ENCODE peak calls at places on chromosomes 13 and 19, in eight cellular contexts. K is left ventricle myocardium inferior, P is uterus, X is breast epithelium, H is body of pancreas, U is PC-3, T is lung, S is heart left ventricle. W is an unnamed sample. For H3K27me3, the result is how much of the 10 kb centered on the place peaks cover.

GRCh38 chr19:49570138-49570856 is 10.1 kb downstream of the NOSIP start:
- DNase-seq in K (no peak), P (peak), X (no peak), H (peak), U (peak), T (peak), S (peak), W (no peak)

GRCh38 chr13:33072282-33072681 is 56.1 kb downstream of the KL start:
- DNase-seq in K (no peak), P (no peak), X (no peak), H (no peak), U (no peak), T (no peak), S (no peak), W (no peak)

GRCh38 chr13:23953860-23954512 is 56.7 kb upstream of the C1QTNF9B start:
- DNase-seq in K (no peak), P (no peak), X (no peak), H (no peak), U (no peak), T (no peak), S (no peak), W (no peak)

GRCh38 chr13:53170910-53171309 is 142.3 kb downstream of the OLFM4 start:
- DNase-seq in K (no peak), P (peak), X (no peak), H (no peak), U (no peak), T (no peak), S (no peak), W (no peak)

GRCh38 chr13:19759669-19760068 is 23.1 kb downstream of the PSPC1 start:
- DNase-seq in K (no peak), P (no peak), X (no peak), H (no peak), U (peak), T (no peak), S (no peak), W (no peak)

GRCh38 chr13:110392510-110393233 is 85.6 kb downstream of the COL4A2 start:
- DNase-seq in K (no peak), P (peak), X (no peak), H (no peak), U (no peak), T (no peak), S (no peak), W (no peak)

GRCh38 chr19:10096615-10096963 is 5.9 kb downstream of the ANGPTL6 start:
- DNase-seq in K (peak), P (no peak), X (no peak), H (no peak), U (no peak), T (no peak), S (no peak), W (no peak)

GRCh38 chr13:49441846-49442245 is 2.0 kb downstream of the CAB39L start:
- DNase-seq in K (no peak), P (no peak), X (no peak), H (no peak), U (peak), T (no peak), S (no peak), W (no peak)

GRCh38 chr13:42333613-42334328 is 61.8 kb downstream of the AKAP11 start:
- DNase-seq in K (no peak), P (no peak), X (no peak), H (no peak), U (peak), T (no peak), S (no peak), W (no peak)

GRCh38 chr13:114149774-114150740 is 17.6 kb upstream of the RASA3 start:
- DNase-seq in K (no peak), P (no peak), X (no peak), H (no peak), U (no peak), T (no peak), S (no peak), W (no peak)

GRCh38 chr13:26037302-26037701 is 14.5 kb downstream of the SHISA2 start:
- DNase-seq in K (no peak), P (no peak), X (no peak), H (peak), U (peak), T (peak), S (no peak), W (no peak)

GRCh38 chr19:3098515-3099346 is 4.6 kb downstream of the GNA11 start:
- DNase-seq in K (peak), P (no peak), X (no peak), H (peak), U (no peak), T (peak), S (peak), W (no peak)

GRCh38 chr13:19860884-19861655 is 2.4 kb downstream of the ZMYM5 start:
- DNase-seq in K (no peak), P (no peak), X (no peak), H (no peak), U (peak), T (no peak), S (no peak), W (no peak)

GRCh38 chr13:50082426-50083283 is 67.4 kb downstream of the KCNRG start:
- DNase-seq in K (peak), P (peak), X (peak), H (peak), U (peak), T (peak), S (peak), W (no peak)

GRCh38 chr13:57857945-57858344 is 226.4 kb downstream of the PCDH17 start:
- DNase-seq in K (no peak), P (no peak), X (no peak), H (no peak), U (no peak), T (no peak), S (no peak), W (no peak)

GRCh38 chr13:41668130-41668757 is 210.9 kb downstream of the RGCC start:
- DNase-seq in K (no peak), P (peak), X (peak), H (peak), U (peak), T (peak), S (peak), W (peak)

GRCh38 chr13:111248822-111249221 is 71.6 kb upstream of the TEX29 start:
- DNase-seq in K (no peak), P (no peak), X (no peak), H (peak), U (no peak), T (no peak), S (no peak), W (no peak)

GRCh38 chr13:71360041-71360440 is 507.0 kb downstream of the DACH1 start:
- DNase-seq in K (no peak), P (no peak), X (no peak), H (no peak), U (no peak), T (no peak), S (no peak), W (no peak)

GRCh38 chr13:24145231-24145630 is 15.3 kb upstream of the SPATA13 start:
- DNase-seq in K (no peak), P (no peak), X (no peak), H (no peak), U (no peak), T (no peak), S (no peak), W (no peak)

GRCh38 chr19:14554382-14554812 is 17.5 kb downstream of the NDUFB7 start:
- DNase-seq in K (no peak), P (no peak), X (peak), H (peak), U (peak), T (no peak), S (no peak), W (peak)

GRCh38 chr19:27881213-27881612 is 1331.7 kb downstream of the UQCRFS1 start:
- DNase-seq in K (no peak), P (no peak), X (no peak), H (no peak), U (no peak), T (no peak), S (no peak), W (no peak)

GRCh38 chr19:14530005-14530348 is 583 bp downstream of the TECR start:
- DNase-seq in K (no peak), P (no peak), X (peak), H (no peak), U (no peak), T (peak), S (no peak), W (no peak)

GRCh38 chr13:71255633-71256032 is 611.4 kb downstream of the DACH1 start:
- DNase-seq in K (no peak), P (no peak), X (no peak), H (no peak), U (peak), T (no peak), S (no peak), W (no peak)

GRCh38 chr13:45786293-45786920 is 65.1 kb downstream of the SIAH3 start:
- DNase-seq in K (no peak), P (no peak), X (no peak), H (peak), U (no peak), T (no peak), S (no peak), W (no peak)

GRCh38 chr13:57704031-57704430 is 72.5 kb downstream of the PCDH17 start:
- DNase-seq in K (no peak), P (no peak), X (no peak), H (no peak), U (no peak), T (no peak), S (no peak), W (no peak)

GRCh38 chr19:29477831-29478577 is 47.8 kb upstream of the VSTM2B start:
- DNase-seq in K (no peak), P (no peak), X (no peak), H (no peak), U (no peak), T (peak), S (no peak), W (no peak)

GRCh38 chr13:83975668-83976165 is 93.4 kb upstream of the SLITRK1 start:
- DNase-seq in K (no peak), P (no peak), X (no peak), H (no peak), U (no peak), T (no peak), S (no peak), W (no peak)
- H3K4me3 ChIP-seq in K (no peak), P (no peak), X (no peak), H (no peak), U (no peak), T (no peak), S (no peak), W (no peak)

DNA sequence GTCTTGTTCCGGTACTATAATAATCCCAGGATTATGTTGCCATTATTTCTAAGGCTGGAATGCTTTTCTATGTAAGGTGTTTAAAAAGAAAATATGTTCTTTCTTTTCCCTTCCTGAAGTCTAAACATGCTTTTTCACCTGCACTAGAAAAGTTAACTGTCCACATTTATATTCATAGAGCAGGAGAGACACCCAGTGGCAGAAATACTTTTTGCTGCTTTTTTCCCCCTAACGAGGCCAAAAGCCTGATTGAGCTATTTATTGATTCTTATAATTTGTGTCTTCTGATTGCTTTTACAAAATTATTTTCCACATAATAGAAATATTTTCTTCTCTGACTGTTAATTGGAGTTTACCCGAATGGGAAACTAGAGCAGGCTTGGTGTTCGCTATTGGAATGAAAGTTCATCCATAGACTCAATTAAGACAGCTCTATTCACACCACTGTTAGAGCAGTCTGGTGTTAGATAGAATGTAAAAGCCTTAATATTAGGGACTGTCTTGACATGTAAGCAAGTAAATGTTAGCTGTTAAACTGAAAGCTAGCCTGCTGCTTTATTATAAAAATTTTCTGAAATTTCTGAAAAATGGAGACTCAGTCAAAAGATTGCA is 15.8 kb downstream of the GPR180 start:
- DNase-seq in K (no peak), P (no peak), X (no peak), H (no peak), U (peak), T (no peak), S (no peak), W (no peak)
- TF ChIP-seq CTCF in K (peak), P (peak), X (no peak), H (peak), U (peak), T (peak), S (peak), W (peak)

GRCh38 chr13:29049524-29049923 is 229.4 kb downstream of the MTUS2 start:
- DNase-seq in K (no peak), P (no peak), X (no peak), H (no peak), U (no peak), T (no peak), S (no peak), W (no peak)
- H3K27me3 ChIP-seq in K (under half), P (under half), X (under half), H (under half), U (under half), T (under half), S (under half), W (under half)

GRCh38 chr19:1084024-1084868 is 10.9 kb downstream of the POLR2E start:
- DNase-seq in K (no peak), P (no peak), X (no peak), H (peak), U (no peak), T (no peak), S (no peak), W (no peak)

GRCh38 chr19:1081301-1082164 is 13.6 kb downstream of the POLR2E start:
- DNase-seq in K (no peak), P (no peak), X (no peak), H (peak), U (no peak), T (no peak), S (no peak), W (no peak)

GRCh38 chr19:1082165-1082927 is 12.8 kb downstream of the POLR2E start:
- DNase-seq in K (no peak), P (no peak), X (peak), H (peak), U (peak), T (peak), S (peak), W (no peak)

GRCh38 chr19:1085053-1085658 is 10.0 kb downstream of the POLR2E start:
- DNase-seq in K (no peak), P (no peak), X (no peak), H (no peak), U (no peak), T (no peak), S (no peak), W (no peak)

GRCh38 chr19:1082928-1083816 is 12.0 kb downstream of the POLR2E start:
- DNase-seq in K (no peak), P (no peak), X (no peak), H (no peak), U (no peak), T (no peak), S (no peak), W (no peak)
- H3K4me3 ChIP-seq in K (peak), P (no peak), X (no peak), H (peak), U (no peak), T (no peak), S (no peak), W (no peak)

DNA sequence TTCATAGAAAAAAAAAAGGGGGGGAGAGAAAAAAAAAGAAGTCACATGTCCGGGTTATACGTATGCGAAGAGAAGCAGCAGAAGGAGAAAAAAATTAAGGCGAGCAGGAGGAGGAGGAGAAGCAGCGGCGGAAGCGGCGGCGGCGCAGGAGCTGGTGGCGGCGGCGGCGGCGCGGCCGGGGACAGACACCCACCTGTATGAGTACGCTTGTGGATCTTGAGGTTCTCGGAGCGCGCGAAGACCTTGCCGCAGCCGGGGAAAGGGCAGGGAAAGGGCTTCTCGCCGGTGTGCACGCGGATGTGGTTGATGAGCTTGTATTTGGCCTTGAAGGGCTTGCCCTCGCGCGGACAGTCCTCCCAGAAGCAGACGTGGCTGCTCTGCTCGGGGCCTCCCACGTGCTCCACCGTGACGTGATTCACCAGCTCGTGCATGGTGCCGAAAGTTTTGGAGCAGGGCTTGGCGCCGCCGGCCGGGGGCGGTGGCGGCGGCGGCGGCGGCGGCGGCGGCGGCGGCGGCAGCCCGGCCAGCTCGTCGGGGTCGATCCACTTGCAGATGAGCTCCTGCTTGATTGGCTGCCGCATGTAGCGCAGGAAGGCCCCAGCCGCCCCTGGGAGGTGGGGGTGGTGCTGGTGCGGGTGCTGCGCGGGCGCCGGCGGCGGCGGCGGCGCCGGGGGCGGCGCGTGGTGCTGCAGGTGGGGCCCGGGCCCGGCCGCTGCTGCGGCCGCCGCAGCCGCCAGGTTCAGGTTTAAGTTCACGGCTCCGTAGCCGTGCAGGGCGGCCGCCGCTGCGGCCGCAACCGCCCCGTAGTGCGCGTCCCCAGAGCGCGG is 1.4 kb downstream of the ZIC5 start:
- DNase-seq in K (no peak), P (no peak), X (no peak), H (no peak), U (no peak), T (no peak), S (no peak), W (no peak)
- TF ChIP-seq CTCF in K (no peak), P (no peak), X (no peak), H (no peak), U (no peak), T (no peak), S (no peak), W (no peak)

GRCh38 chr13:27476943-27477681 is 26.7 kb upstream of the MTIF3 start:
- DNase-seq in K (no peak), P (no peak), X (no peak), H (peak), U (peak), T (no peak), S (no peak), W (no peak)

GRCh38 chr13:27483421-27483820 is 33.1 kb upstream of the MTIF3 start:
- DNase-seq in K (no peak), P (no peak), X (no peak), H (no peak), U (no peak), T (no peak), S (no peak), W (no peak)

GRCh38 chr13:27487776-27488175 is 37.4 kb upstream of the MTIF3 start:
- DNase-seq in K (no peak), P (no peak), X (no peak), H (no peak), U (no peak), T (no peak), S (no peak), W (no peak)

GRCh38 chr13:27481766-27482165 is 31.4 kb upstream of the MTIF3 start:
- DNase-seq in K (peak), P (peak), X (no peak), H (peak), U (peak), T (peak), S (no peak), W (no peak)

GRCh38 chr13:27482996-27483395 is 32.6 kb upstream of the MTIF3 start:
- DNase-seq in K (no peak), P (no peak), X (no peak), H (no peak), U (no peak), T (no peak), S (no peak), W (no peak)
- H3K27me3 ChIP-seq in K (under half), P (under half), X (under half), H (under half), U (under half), T (under half), S (under half), W (under half)

GRCh38 chr13:66114127-66114526 is 1116.0 kb downstream of the PCDH9 start:
- DNase-seq in K (no peak), P (no peak), X (no peak), H (no peak), U (no peak), T (no peak), S (no peak), W (no peak)
- H3K4me3 ChIP-seq in K (no peak), P (no peak), X (no peak), H (no peak), U (no peak), T (no peak), S (no peak), W (no peak)

DNA sequence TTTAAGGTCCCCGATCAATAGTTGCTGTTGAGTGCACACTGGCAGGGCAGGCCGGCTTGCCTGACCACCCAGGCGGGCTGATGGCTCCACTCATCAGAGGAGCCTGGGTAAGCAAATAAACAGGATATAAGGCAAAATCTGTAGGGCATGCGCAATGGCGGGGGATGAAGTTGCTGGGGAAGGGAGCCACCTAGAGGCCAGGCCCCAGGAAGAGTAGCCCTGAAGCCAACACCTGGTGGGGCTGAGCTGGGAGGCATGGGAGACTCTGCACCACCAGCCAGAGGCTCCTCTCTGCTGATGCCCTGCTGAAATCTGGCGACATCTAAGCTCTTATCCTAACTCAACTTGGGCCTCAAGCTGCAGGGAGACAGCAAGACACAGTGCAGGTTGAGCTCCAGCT is 324.3 kb downstream of the ZNF536 start:
- DNase-seq in K (no peak), P (no peak), X (no peak), H (peak), U (no peak), T (no peak), S (no peak), W (no peak)
- TF ChIP-seq CTCF in K (peak), P (peak), X (no peak), H (peak), U (peak), T (no peak), S (peak), W (peak)

GRCh38 chr19:46213806-46214205 is 15.7 kb upstream of the IGFL1 start:
- DNase-seq in K (no peak), P (no peak), X (no peak), H (no peak), U (no peak), T (no peak), S (no peak), W (no peak)

GRCh38 chr19:46210634-46211033 is 18.9 kb upstream of the IGFL1 start:
- DNase-seq in K (no peak), P (no peak), X (no peak), H (no peak), U (no peak), T (no peak), S (no peak), W (no peak)

GRCh38 chr19:46209051-46209450 is 20.5 kb upstream of the IGFL1 start:
- DNase-seq in K (no peak), P (no peak), X (peak), H (no peak), U (peak), T (no peak), S (no peak), W (no peak)

GRCh38 chr19:46213156-46213555 is 16.4 kb upstream of the IGFL1 start:
- DNase-seq in K (no peak), P (no peak), X (no peak), H (no peak), U (no peak), T (no peak), S (no peak), W (no peak)

DNA sequence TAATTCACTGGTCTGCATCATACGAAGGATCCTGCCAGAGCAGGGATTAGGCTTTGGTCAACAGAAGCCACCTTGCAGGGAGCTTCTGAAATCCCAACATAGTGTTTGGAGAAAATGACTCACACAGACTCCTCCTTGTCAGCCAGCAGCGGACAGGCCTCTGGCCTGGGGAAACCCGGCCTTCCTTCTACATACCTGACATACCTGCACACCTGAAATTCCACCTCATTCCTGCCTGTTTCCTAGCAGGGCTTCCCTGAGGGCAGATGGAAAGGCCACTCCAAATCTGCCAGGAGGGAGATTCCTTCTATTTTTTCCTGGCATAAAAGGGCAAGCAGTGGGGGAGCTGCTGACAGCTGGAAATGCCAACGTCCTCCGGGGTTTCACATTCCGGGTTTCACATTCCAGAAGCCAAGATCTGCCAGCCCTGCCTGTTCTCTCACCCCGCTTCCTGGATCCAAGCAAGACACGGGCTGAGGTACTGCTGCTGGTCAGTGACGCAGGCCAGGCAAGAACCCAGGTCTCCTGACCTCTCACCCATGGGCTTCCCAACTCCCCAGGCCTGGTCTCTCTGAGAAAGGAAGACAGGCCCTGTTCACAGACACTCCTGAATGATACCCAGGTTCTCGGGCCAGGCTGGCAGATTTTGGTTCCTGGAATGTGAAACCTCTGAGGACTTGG is 18.2 kb upstream of the IGFL1 start:
- DNase-seq in K (no peak), P (no peak), X (peak), H (peak), U (peak), T (peak), S (no peak), W (no peak)
- H3K27me3 ChIP-seq in K (under half), P (under half), X (under half), H (under half), U (under half), T (under half), S (under half), W (under half)